ENCODE peak calls at places on chromosomes 3 and 15, in four cellular contexts. A, E, G and I are unnamed samples.

GRCh38 chr3:104510091-104510860 is 856.4 kb upstream of the ALCAM start:
- DNase-seq in E (peak; percentile 46), G (no peak), A (no peak), I (no peak)

GRCh38 chr3:123290107-123290930 is 88.6 kb downstream of the SEC22A start:
- DNase-seq in G (no peak), E (no peak), A (no peak), I (no peak)

GRCh38 chr15:29570121-29570930 is 251.9 kb downstream of the TJP1 start:
- DNase-seq in E (peak; percentile 17), A (no peak), G (no peak), I (no peak)

GRCh38 chr3:111331306-111331705 is 210.7 kb upstream of the CD96 start:
- DNase-seq in G (no peak), A (no peak), E (no peak), I (no peak)

GRCh38 chr15:65323071-65323511 is 18.6 kb downstream of the RNU5B-1 start:
- DNase-seq in E (no peak), A (peak; percentile 32), G (no peak), I (no peak)

GRCh38 chr3:117735481-117736101 is 1026.0 kb downstream of the TUSC7 start:
- DNase-seq in A (peak; percentile 70), E (peak; percentile 84), G (no peak), I (peak; percentile 61)

GRCh38 chr15:53716909-53717878 is 42.3 kb downstream of the WDR72 start:
- DNase-seq in G (no peak), E (peak; percentile 17), A (peak; percentile 14), I (no peak)

GRCh38 chr3:106007512-106007911 is 138.7 kb upstream of the CBLB start:
- DNase-seq in A (no peak), E (no peak), G (no peak), I (no peak)

GRCh38 chr15:44075535-44075934 is 119.5 kb downstream of the FRMD5 start:
- DNase-seq in A (no peak), G (no peak), E (peak; percentile 88), I (no peak)

GRCh38 chr3:113277414-113277813 is 66.1 kb downstream of the BOC start:
- DNase-seq in G (no peak), E (no peak), A (no peak), I (no peak)

DNA sequence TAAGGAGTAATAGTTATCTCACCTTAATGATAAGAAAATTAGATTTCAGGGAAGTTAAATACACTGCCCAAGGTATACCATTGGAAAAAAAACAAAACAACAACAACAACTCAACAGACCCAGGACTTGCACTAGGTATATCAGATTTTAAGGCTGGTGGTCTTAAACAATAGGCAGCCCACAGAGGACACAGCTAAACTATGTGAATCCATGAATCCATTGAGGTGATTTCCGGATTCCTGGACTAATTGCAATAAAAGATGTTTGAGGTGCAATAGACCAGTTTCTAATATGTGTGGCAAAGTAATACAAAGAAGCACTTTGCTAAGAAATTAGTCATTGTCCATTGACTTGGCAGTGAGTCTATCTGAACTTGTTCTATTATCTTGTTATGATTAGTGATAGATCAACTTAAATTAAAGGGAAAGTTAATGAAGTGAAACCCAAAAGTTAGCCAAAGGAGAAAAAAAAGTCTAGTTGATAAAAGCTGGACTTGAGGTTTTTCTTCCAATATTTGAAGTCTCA is 60.9 kb upstream of the MAGI1 start:
- DNase-seq in A (no peak), G (no peak), E (no peak), I (no peak)
- TF ChIP-seq CTCF in A (no peak), G (no peak), E (no peak), I (no peak)

GRCh38 chr3:30776186-30776815 is 118.2 kb downstream of the GADL1 start:
- DNase-seq in A (no peak), G (no peak), E (no peak), I (no peak)

GRCh38 chr3:30778923-30779322 is 115.5 kb downstream of the GADL1 start:
- DNase-seq in A (no peak), E (peak; percentile 15), G (no peak), I (no peak)

GRCh38 chr3:30775070-30775469 is 119.4 kb downstream of the GADL1 start:
- DNase-seq in A (no peak), E (peak; percentile 71), G (no peak), I (no peak)

GRCh38 chr3:30777426-30777825 is 117.0 kb downstream of the GADL1 start:
- DNase-seq in E (no peak), G (no peak), A (no peak), I (no peak)

DNA sequence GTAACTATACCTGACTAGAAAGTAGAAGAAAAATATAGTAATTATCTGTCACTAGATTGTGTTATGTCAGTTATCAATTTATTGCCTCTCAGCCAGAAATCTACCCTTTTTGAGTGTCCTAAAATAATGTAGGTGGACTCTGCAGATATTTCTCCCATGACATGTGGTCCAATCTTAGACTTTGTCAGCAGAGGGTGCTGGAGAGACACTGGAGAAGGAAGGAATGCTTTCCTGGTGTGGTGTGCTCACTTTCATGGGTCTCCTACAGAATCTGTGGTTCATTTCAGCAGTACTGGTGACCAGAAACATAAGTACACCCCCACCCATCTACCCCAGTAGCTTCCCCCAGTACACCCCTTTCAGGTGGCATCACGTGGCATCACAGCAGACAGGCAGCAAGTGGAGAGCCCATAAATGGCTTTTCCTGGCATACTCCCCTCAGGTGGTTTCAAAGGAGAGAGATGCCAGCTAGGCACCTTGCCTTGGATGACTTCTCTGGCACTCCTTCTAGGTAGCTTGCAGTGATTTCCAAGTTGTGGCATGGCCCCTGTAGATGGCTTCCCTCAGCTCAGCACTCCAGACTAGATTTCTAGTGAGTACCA is 114.7 kb downstream of the GADL1 start:
- DNase-seq in G (no peak), E (peak; percentile 49), A (peak; percentile 47), I (no peak)
- TF ChIP-seq CTCF in G (peak; percentile 7), E (peak; percentile 82), A (peak; percentile 58), I (peak; percentile 61)

GRCh38 chr15:59701880-59702279 is 12.8 kb upstream of the BNIP2 start:
- DNase-seq in G (no peak), E (peak; percentile 40), A (no peak), I (no peak)

GRCh38 chr15:59691194-59691805 is 2.2 kb upstream of the BNIP2 start:
- DNase-seq in G (peak; percentile 45), A (peak; percentile 71), E (peak; percentile 62), I (no peak)

GRCh38 chr15:59699810-59700431 is 10.8 kb upstream of the BNIP2 start:
- DNase-seq in G (no peak), A (no peak), E (peak; percentile 71), I (no peak)

DNA sequence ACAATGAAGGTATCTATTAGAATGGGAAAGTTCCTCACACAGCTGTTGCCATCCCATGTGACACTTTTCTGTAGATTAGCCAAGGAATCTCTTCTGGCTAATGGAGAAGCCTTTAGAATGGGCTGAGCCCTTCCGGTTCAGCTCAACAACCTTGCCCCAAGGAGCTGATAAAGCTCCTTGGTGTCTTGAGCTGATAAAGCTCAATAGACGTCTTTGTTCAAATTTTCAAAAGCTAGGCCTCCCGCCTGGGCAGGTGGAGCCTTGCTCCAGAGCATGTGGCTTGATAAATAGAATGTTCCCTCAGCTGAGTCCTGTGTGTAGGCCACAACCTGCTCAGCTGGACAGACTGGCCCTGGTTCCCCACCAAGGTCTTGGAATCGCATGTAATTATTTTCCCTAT is 7.2 kb upstream of the BNIP2 start:
- DNase-seq in E (no peak), G (no peak), A (no peak), I (no peak)
- TF ChIP-seq CTCF in E (no peak), G (no peak), A (no peak), I (no peak)

DNA sequence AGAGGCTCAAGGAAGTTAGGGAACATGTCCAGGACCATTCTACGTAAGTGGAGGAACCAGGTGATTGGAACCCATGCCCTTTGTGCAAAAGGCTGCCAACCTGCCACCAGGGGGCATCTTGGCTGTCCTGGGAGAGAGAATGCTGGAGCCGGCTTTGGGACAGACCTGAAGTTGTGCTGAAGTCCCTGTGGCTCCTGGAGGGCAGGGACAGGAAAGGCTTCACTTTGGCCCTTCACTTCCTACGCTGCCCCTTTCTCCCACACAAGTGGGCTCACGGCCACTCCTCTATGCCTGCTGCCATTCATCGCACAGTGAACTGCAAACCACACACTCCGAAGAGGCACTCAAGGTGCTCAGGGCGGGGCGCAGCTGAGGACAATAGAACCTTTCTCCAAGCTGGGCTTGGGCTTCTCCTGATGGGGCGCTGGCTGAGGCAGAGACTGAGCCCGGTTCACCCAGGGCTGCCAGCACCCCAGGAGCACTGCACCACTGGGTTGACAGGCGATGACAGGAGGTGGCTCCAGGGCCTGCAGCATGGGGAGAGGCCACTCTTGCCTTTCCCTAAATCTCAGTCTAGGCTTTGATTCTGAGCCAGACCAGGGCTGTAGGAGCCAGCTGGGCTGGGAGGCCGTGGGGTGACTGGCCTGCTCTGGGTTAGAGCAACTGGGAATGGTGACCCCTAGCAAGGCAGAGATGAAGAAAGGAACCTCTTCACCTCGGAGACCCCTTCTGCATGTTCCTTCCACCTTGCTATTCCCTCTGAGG is 8.4 kb downstream of the SHF start:
- DNase-seq in E (peak; percentile 45), G (no peak), A (no peak), I (no peak)
- TF ChIP-seq CTCF in E (peak; percentile 52), G (no peak), A (peak; percentile 39), I (peak; percentile 39)

GRCh38 chr3:133962879-133963278 is 66.8 kb downstream of the SLCO2A1 start:
- DNase-seq in A (peak; percentile 86), G (no peak), E (peak; percentile 36), I (no peak)
- TF ChIP-seq CTCF in A (peak; percentile 11), G (no peak), E (no peak), I (no peak)

GRCh38 chr3:191768421-191768820 is 307.5 kb downstream of the PYDC2 start:
- DNase-seq in E (no peak), A (no peak), G (no peak), I (no peak)
- TF ChIP-seq CTCF in E (no peak), A (no peak), G (no peak), I (no peak)

DNA sequence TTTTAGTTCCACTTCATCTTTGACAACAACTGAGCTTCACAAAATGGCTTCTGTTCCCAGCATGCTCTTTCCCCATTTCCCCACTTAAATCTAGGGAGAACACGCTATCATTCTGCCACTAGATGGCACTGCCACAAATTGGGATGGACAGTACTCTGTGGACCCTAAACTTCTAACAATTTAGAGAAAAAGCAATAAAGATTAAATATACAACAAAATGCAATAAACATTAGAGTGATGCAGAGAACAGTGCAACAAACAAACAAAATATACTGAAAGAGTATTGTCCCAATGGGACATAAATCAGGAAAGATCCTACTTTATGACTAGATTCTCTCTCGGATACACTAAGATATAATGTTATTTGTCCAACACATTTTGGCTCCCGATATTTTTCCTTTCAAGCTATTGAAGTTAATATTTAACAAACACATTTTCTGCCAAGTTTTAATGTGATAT is 169.7 kb upstream of the TMCO5A start:
- DNase-seq in A (peak; percentile 82), E (peak; percentile 53), G (no peak), I (peak; percentile 15)
- TF ChIP-seq CTCF in A (peak; percentile 73), E (peak; percentile 79), G (peak; percentile 38), I (peak; percentile 72)

DNA sequence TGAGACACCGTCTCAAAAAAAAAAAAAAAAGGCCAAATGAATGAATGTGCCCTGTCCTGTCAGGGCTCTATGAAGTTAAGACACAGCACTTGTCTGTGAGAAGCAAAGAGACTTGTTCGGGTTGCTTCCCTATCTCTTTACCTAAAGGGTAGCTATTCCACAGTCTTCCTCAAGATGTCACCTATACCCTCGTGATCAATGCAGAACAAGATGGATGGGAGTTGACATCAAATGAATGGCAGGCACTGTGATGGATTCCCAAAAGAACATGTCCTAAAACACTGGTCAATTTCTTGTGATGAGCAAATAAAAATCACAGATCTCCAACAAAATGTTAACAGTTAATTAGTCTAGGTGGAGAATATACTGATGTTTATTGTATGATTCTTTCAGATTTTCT is 9.5 kb downstream of the TADA3 start:
- DNase-seq in E (no peak), A (no peak), G (no peak), I (no peak)
- TF ChIP-seq CTCF in E (peak; percentile 12), A (no peak), G (no peak), I (no peak)